ENCODE peak calls at places on chromosomes 4 and X, in five cellular contexts. B, L, D, X and J are unnamed samples.

GRCh38 chr4:86055898-86056297 is 304.0 kb downstream of the MAPK10 start:
- DNase-seq in B (no peak), L (no peak), X (no peak), D (no peak), J (no peak)

GRCh38 chrX:39507034-39507433 is 590.7 kb downstream of the BCOR start:
- DNase-seq in X (no peak), B (no peak), D (no peak), L (no peak), J (no peak)

GRCh38 chrX:63275127-63275526 is 76.0 kb downstream of the SPIN4 start:
- DNase-seq in D (peak), B (no peak), X (peak), L (no peak), J (peak)

GRCh38 chr4:105236202-105236916 is 89.7 kb downstream of the TET2 start:
- DNase-seq in B (no peak), X (no peak), D (no peak), L (no peak), J (no peak)

GRCh38 chrX:133935096-133935495 is 50.3 kb downstream of the GPC3 start:
- DNase-seq in D (no peak), L (no peak), B (no peak), X (no peak), J (no peak)

GRCh38 chr4:2304877-2305561 is 43.1 kb upstream of the MXD4 start:
- DNase-seq in X (no peak), D (no peak), B (peak), L (no peak), J (no peak)

GRCh38 chrX:20461576-20461975 is 194.9 kb upstream of the RPS6KA3 start:
- DNase-seq in L (no peak), D (no peak), B (no peak), X (peak), J (no peak)

GRCh38 chrX:39752820-39753219 is 344.9 kb downstream of the BCOR start:
- DNase-seq in B (no peak), L (no peak), X (peak), D (no peak), J (peak)

GRCh38 chr4:158865520-158866177 is 96.8 kb downstream of the FNIP2 start:
- DNase-seq in B (no peak), L (no peak), D (no peak), X (peak), J (no peak)

GRCh38 chrX:36957425-36958328 is 50.5 kb upstream of the FAM47C start:
- DNase-seq in L (no peak), D (no peak), B (no peak), X (no peak), J (no peak)